ENCODE peak calls at places on chromosome 3, in four cellular contexts. One of them, this sample, is unnamed.

GRCh38 chr3:155382396-155383042 is 89.0 kb upstream of the STRIT1 start:
- DNase-seq in CD4-positive, CD25-positive, alpha-beta regulatory T cell: no peak
- DNase-seq in gastrocnemius medialis: peak; percentile 38
- DNase-seq in left ventricle myocardium inferior: peak; percentile 77
- DNase-seq in this sample: peak; percentile 77

GRCh38 chr3:126954141-126954845 is 28.6 kb upstream of the PLXNA1 start:
- DNase-seq in CD4-positive, CD25-positive, alpha-beta regulatory T cell: no peak
- DNase-seq in gastrocnemius medialis: no peak
- DNase-seq in left ventricle myocardium inferior: peak; percentile 3
- DNase-seq in this sample: no peak

GRCh38 chr3:22934973-22935372 is 268.2 kb upstream of the UBE2E2 start:
- DNase-seq in CD4-positive, CD25-positive, alpha-beta regulatory T cell: no peak
- DNase-seq in gastrocnemius medialis: no peak
- DNase-seq in left ventricle myocardium inferior: no peak
- DNase-seq in this sample: no peak

GRCh38 chr3:68919000-68919399 is 13.3 kb downstream of the TAFA4 start:
- DNase-seq in CD4-positive, CD25-positive, alpha-beta regulatory T cell: no peak
- DNase-seq in gastrocnemius medialis: no peak
- DNase-seq in left ventricle myocardium inferior: no peak
- DNase-seq in this sample: no peak

GRCh38 chr3:47000922-47001730 is 21.7 kb downstream of the NBEAL2 start:
- DNase-seq in CD4-positive, CD25-positive, alpha-beta regulatory T cell: no peak
- DNase-seq in gastrocnemius medialis: no peak
- DNase-seq in left ventricle myocardium inferior: no peak
- DNase-seq in this sample: no peak

GRCh38 chr3:192830279-192831110 is 87.2 kb downstream of the MB21D2 start:
- DNase-seq in CD4-positive, CD25-positive, alpha-beta regulatory T cell: no peak
- DNase-seq in gastrocnemius medialis: no peak
- DNase-seq in left ventricle myocardium inferior: no peak
- DNase-seq in this sample: no peak

GRCh38 chr3:23949784-23950183 is 4.7 kb downstream of the NR1D2 start:
- DNase-seq in CD4-positive, CD25-positive, alpha-beta regulatory T cell: no peak
- DNase-seq in gastrocnemius medialis: peak; percentile 69
- DNase-seq in left ventricle myocardium inferior: peak; percentile 66
- DNase-seq in this sample: peak; percentile 60

GRCh38 chr3:186630950-186631624 is 9.1 kb upstream of the FETUB start:
- DNase-seq in CD4-positive, CD25-positive, alpha-beta regulatory T cell: no peak
- DNase-seq in gastrocnemius medialis: no peak
- DNase-seq in left ventricle myocardium inferior: no peak
- DNase-seq in this sample: no peak

GRCh38 chr3:192481638-192482037 is 245.7 kb downstream of the FGF12 start:
- DNase-seq in CD4-positive, CD25-positive, alpha-beta regulatory T cell: no peak
- DNase-seq in gastrocnemius medialis: no peak
- DNase-seq in left ventricle myocardium inferior: no peak
- DNase-seq in this sample: no peak

GRCh38 chr3:166284994-166285393 is 447.8 kb upstream of the BCHE start:
- DNase-seq in CD4-positive, CD25-positive, alpha-beta regulatory T cell: no peak
- DNase-seq in gastrocnemius medialis: no peak
- DNase-seq in left ventricle myocardium inferior: no peak
- DNase-seq in this sample: no peak

GRCh38 chr3:56928379-56929068 is 126.8 kb upstream of the ARHGEF3 start:
- DNase-seq in CD4-positive, CD25-positive, alpha-beta regulatory T cell: peak; percentile 47
- DNase-seq in gastrocnemius medialis: no peak
- DNase-seq in left ventricle myocardium inferior: no peak
- DNase-seq in this sample: no peak

GRCh38 chr3:132261501-132261900 is 55.7 kb upstream of the ACP3 start:
- DNase-seq in CD4-positive, CD25-positive, alpha-beta regulatory T cell: no peak
- DNase-seq in gastrocnemius medialis: no peak
- DNase-seq in left ventricle myocardium inferior: no peak
- DNase-seq in this sample: no peak
- H3K4me1 ChIP-seq in CD4-positive, CD25-positive, alpha-beta regulatory T cell: no peaks in the 10 kb centered on the region
- H3K4me1 ChIP-seq in gastrocnemius medialis: no peaks in the 10 kb centered on the region
- H3K4me1 ChIP-seq in left ventricle myocardium inferior: no peaks in the 10 kb centered on the region
- H3K4me1 ChIP-seq in this sample: no peaks in the 10 kb centered on the region

GRCh38 chr3:159077860-159078259 is 276.0 kb downstream of the MFSD1 start:
- DNase-seq in CD4-positive, CD25-positive, alpha-beta regulatory T cell: no peak
- DNase-seq in gastrocnemius medialis: no peak
- DNase-seq in left ventricle myocardium inferior: no peak
- DNase-seq in this sample: no peak

GRCh38 chr3:159069076-159069475 is 267.2 kb downstream of the MFSD1 start:
- DNase-seq in CD4-positive, CD25-positive, alpha-beta regulatory T cell: no peak
- DNase-seq in gastrocnemius medialis: no peak
- DNase-seq in left ventricle myocardium inferior: no peak
- DNase-seq in this sample: no peak

GRCh38 chr3:159080236-159080635 is 278.4 kb downstream of the MFSD1 start:
- DNase-seq in CD4-positive, CD25-positive, alpha-beta regulatory T cell: no peak
- DNase-seq in gastrocnemius medialis: no peak
- DNase-seq in left ventricle myocardium inferior: no peak
- DNase-seq in this sample: no peak

GRCh38 chr3:159075302-159075701 is 273.4 kb downstream of the MFSD1 start:
- DNase-seq in CD4-positive, CD25-positive, alpha-beta regulatory T cell: no peak
- DNase-seq in gastrocnemius medialis: no peak
- DNase-seq in left ventricle myocardium inferior: no peak
- DNase-seq in this sample: no peak

GRCh38 chr3:159074756-159075155 is 272.9 kb downstream of the MFSD1 start:
- DNase-seq in CD4-positive, CD25-positive, alpha-beta regulatory T cell: no peak
- DNase-seq in gastrocnemius medialis: no peak
- DNase-seq in left ventricle myocardium inferior: no peak
- DNase-seq in this sample: no peak
- H3K4me3 ChIP-seq in CD4-positive, CD25-positive, alpha-beta regulatory T cell: no peak overlapping the region
- H3K4me3 ChIP-seq in gastrocnemius medialis: no peak overlapping the region
- H3K4me3 ChIP-seq in left ventricle myocardium inferior: no peak overlapping the region
- H3K4me3 ChIP-seq in this sample: no peak overlapping the region

GRCh38 chr3:112987710-112988334 is 3.0 kb upstream of the GTPBP8 start:
- DNase-seq in CD4-positive, CD25-positive, alpha-beta regulatory T cell: no peak
- DNase-seq in gastrocnemius medialis: no peak
- DNase-seq in left ventricle myocardium inferior: no peak
- DNase-seq in this sample: no peak
- H3K4me1 ChIP-seq in CD4-positive, CD25-positive, alpha-beta regulatory T cell: peaks cover 32% of the 10 kb centered on the region
- H3K4me1 ChIP-seq in gastrocnemius medialis: peaks cover 17% of the 10 kb centered on the region
- H3K4me1 ChIP-seq in left ventricle myocardium inferior: peaks cover 31% of the 10 kb centered on the region
- H3K4me1 ChIP-seq in this sample: peaks cover 13% of the 10 kb centered on the region

GRCh38 chr3:149658444-149659172 is 783 bp upstream of the WWTR1 start:
- DNase-seq in CD4-positive, CD25-positive, alpha-beta regulatory T cell: peak; percentile 11
- DNase-seq in gastrocnemius medialis: peak; percentile 81
- DNase-seq in left ventricle myocardium inferior: peak; percentile 77
- DNase-seq in this sample: peak; percentile 45
- H3K4me3 ChIP-seq in CD4-positive, CD25-positive, alpha-beta regulatory T cell: peak overlapping the region; percentile 57
- H3K4me3 ChIP-seq in gastrocnemius medialis: peak overlapping the region; percentile 93
- H3K4me3 ChIP-seq in left ventricle myocardium inferior: peak overlapping the region; percentile 78
- H3K4me3 ChIP-seq in this sample: peak overlapping the region; percentile 10

This sample was measured in body of pancreas.